ENCODE peak calls at places on chromosomes 13 and 19, in eight cellular contexts. C is Peyer's patch, R is upper lobe of left lung, Z is lower leg skin, S is tibial nerve, Q is A549, M is esophagus muscularis mucosa, U is body of pancreas. K is an unnamed sample.

GRCh38 chr19:32189956-32190706 is 155.3 kb upstream of the ZNF507 start:
- DNase-seq in C (peak), R (no peak), Z (no peak), S (no peak), Q (no peak), M (peak), U (no peak), K (no peak)

GRCh38 chr19:51702103-51702753 is 9.1 kb downstream of the SPACA6 start:
- DNase-seq in C (peak), R (peak), Z (peak), S (peak), Q (peak), M (peak), U (peak), K (peak)

GRCh38 chr19:3098515-3099346 is 4.6 kb downstream of the GNA11 start:
- DNase-seq in C (peak), R (peak), Z (no peak), S (no peak), Q (no peak), M (no peak), U (peak), K (peak)

GRCh38 chr19:5937550-5937949 is 23.5 kb downstream of the CAPS start:
- DNase-seq in C (no peak), R (no peak), Z (no peak), S (no peak), Q (no peak), M (no peak), U (no peak), K (no peak)

GRCh38 chr13:36796052-36796451 is 23.0 kb upstream of the RFXAP start:
- DNase-seq in C (no peak), R (no peak), Z (no peak), S (no peak), Q (no peak), M (peak), U (no peak), K (no peak)

GRCh38 chr13:100394005-100394695 is 194.4 kb downstream of the GGACT start:
- DNase-seq in C (no peak), R (no peak), Z (no peak), S (peak), Q (no peak), M (no peak), U (no peak), K (no peak)

GRCh38 chr13:84430441-84430840 is 548.2 kb upstream of the SLITRK1 start:
- DNase-seq in C (no peak), R (no peak), Z (no peak), S (no peak), Q (no peak), M (no peak), U (no peak), K (no peak)

GRCh38 chr19:1860133-1860775 is 3.1 kb downstream of the KLF16 start:
- DNase-seq in C (peak), R (no peak), Z (no peak), S (no peak), Q (no peak), M (no peak), U (peak), K (no peak)

GRCh38 chr19:58212336-58213074 is 16.2 kb upstream of the ZNF544 start:
- DNase-seq in C (no peak), R (no peak), Z (no peak), S (no peak), Q (no peak), M (no peak), U (no peak), K (no peak)

GRCh38 chr13:45807520-45808099 is 43.9 kb downstream of the SIAH3 start:
- DNase-seq in C (peak), R (peak), Z (no peak), S (peak), Q (peak), M (no peak), U (peak), K (no peak)

GRCh38 chr19:42198676-42199439 is 18.6 kb downstream of the DEDD2 start:
- DNase-seq in C (peak), R (peak), Z (no peak), S (no peak), Q (no peak), M (no peak), U (no peak), K (no peak)

GRCh38 chr19:49642488-49643035 is 553 bp downstream of the SCAF1 start:
- DNase-seq in C (no peak), R (no peak), Z (no peak), S (no peak), Q (no peak), M (no peak), U (no peak), K (no peak)

GRCh38 chr13:27678306-27679040 is 56.8 kb downstream of the POLR1D start:
- DNase-seq in C (no peak), R (no peak), Z (no peak), S (no peak), Q (no peak), M (no peak), U (no peak), K (no peak)

GRCh38 chr13:27110056-27110746 is 61.4 kb downstream of the USP12 start:
- DNase-seq in C (no peak), R (no peak), Z (no peak), S (no peak), Q (no peak), M (no peak), U (no peak), K (no peak)

GRCh38 chr13:110412132-110412912 is 105.2 kb downstream of the COL4A2 start:
- DNase-seq in C (peak), R (peak), Z (peak), S (peak), Q (peak), M (peak), U (peak), K (peak)

GRCh38 chr13:92460479-92460878 is 766.1 kb upstream of the GPC6 start:
- DNase-seq in C (no peak), R (no peak), Z (no peak), S (no peak), Q (no peak), M (no peak), U (no peak), K (no peak)

GRCh38 chr19:45630463-45630862 is 8.7 kb downstream of the EML2 start:
- DNase-seq in C (no peak), R (no peak), Z (no peak), S (no peak), Q (peak), M (no peak), U (no peak), K (no peak)

GRCh38 chr19:16957855-16958254 is 68.8 kb downstream of the CPAMD8 start:
- DNase-seq in C (no peak), R (no peak), Z (no peak), S (no peak), Q (no peak), M (no peak), U (no peak), K (no peak)

GRCh38 chr13:36345438-36346221 is 564 bp downstream of the SPART start:
- DNase-seq in C (peak), R (peak), Z (peak), S (peak), Q (peak), M (peak), U (peak), K (peak)

DNA sequence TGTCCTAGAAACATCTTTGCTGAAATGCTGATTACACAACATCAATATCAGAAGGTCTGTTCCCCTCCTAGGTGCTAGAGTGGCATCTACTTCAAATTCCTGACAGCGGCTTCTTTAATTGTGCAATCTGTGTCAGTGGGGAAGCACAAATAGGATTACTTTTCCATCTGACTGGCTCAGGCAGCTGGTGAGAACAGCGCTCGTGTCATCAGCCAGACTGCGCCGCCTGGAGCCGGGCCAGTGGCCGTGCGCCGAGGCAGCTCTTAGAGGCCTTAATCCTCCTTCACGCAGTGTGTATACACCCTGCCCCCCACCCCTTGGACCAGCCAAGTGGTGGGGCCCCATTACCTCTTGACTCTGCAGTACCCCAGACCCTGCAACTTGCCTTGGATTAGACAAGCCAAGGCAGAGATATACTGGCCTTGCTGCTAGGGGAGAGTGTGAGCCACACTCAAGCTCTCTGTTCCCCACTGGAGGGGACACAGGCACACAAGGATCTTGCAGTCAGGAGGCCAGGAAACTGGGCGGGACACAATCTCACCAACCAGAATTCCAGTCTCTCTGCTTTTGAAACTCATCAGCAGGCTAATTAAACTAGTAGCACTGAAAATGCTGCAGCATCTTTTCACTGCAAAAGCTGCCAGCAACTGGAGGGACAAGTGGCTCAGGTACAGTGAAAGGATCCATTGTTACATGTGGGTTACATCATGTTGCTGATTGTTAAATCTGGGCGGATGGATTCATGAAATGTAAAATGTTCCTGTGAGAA is 48.9 kb upstream of the EPHX3 start:
- DNase-seq in C (peak), R (peak), Z (peak), S (peak), Q (no peak), M (peak), U (peak), K (peak)
- TF ChIP-seq CTCF in C (no peak), R (no peak), Z (no peak), S (no peak), Q (no peak), M (peak), U (no peak), K (no peak)

GRCh38 chr19:13841339-13842293 is 35.3 kb upstream of the NANOS3 start:
- DNase-seq in C (peak), R (peak), Z (peak), S (peak), Q (no peak), M (no peak), U (peak), K (peak)
- TF ChIP-seq POLR2A in C (peak), R (peak), Z (no peak), S (no peak), Q (no peak), M (peak), U (peak), K (peak)

GRCh38 chr13:85586856-85587255 is 212.4 kb downstream of the SLITRK6 start:
- DNase-seq in C (no peak), R (no peak), Z (no peak), S (no peak), Q (no peak), M (no peak), U (no peak), K (no peak)
- H3K4me3 ChIP-seq in C (no peak), R (no peak), Z (no peak), S (no peak), Q (no peak), M (no peak), U (no peak), K (no peak)

GRCh38 chr19:20558011-20558410 is 7.6 kb downstream of the ZNF737 start:
- DNase-seq in C (no peak), R (no peak), Z (no peak), S (no peak), Q (no peak), M (no peak), U (peak), K (no peak)
- TF ChIP-seq CTCF in C (no peak), R (no peak), Z (no peak), S (no peak), Q (no peak), M (peak), U (peak), K (no peak)

GRCh38 chr13:40271931-40272775 is 394.3 kb downstream of the FOXO1 start:
- DNase-seq in C (peak), R (no peak), Z (peak), S (peak), Q (no peak), M (no peak), U (peak), K (peak)

GRCh38 chr13:40272776-40273139 is 393.7 kb downstream of the FOXO1 start:
- DNase-seq in C (no peak), R (no peak), Z (no peak), S (no peak), Q (no peak), M (no peak), U (no peak), K (no peak)

GRCh38 chr13:40273173-40274000 is 393.1 kb downstream of the FOXO1 start:
- DNase-seq in C (no peak), R (no peak), Z (no peak), S (no peak), Q (no peak), M (no peak), U (no peak), K (no peak)

GRCh38 chr13:40269086-40269485 is 397.4 kb downstream of the FOXO1 start:
- DNase-seq in C (no peak), R (no peak), Z (no peak), S (no peak), Q (no peak), M (no peak), U (no peak), K (no peak)

DNA sequence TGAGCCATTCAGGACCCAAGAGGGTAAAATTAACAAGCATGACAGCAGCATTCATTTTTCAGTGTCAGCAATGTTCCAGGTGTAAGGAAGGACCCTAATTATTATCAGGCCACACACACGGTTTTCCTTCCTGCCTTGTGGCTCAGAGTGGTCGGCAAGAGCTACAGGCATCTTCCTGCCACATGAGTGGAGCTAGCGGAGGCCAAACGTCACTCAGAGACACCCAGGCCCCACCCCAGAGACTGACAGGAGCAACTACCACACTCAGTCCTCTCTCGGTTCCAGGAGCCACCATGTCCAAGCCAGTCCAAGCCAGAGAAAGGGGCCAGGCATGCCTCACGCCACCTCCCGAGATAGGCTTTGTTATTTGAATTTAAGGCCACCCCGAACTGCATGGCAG is 394.9 kb downstream of the FOXO1 start:
- DNase-seq in C (peak), R (no peak), Z (no peak), S (peak), Q (no peak), M (no peak), U (no peak), K (no peak)
- TF ChIP-seq POLR2A in C (no peak), R (no peak), Z (no peak), S (no peak), Q (no peak), M (no peak), U (no peak), K (no peak)

DNA sequence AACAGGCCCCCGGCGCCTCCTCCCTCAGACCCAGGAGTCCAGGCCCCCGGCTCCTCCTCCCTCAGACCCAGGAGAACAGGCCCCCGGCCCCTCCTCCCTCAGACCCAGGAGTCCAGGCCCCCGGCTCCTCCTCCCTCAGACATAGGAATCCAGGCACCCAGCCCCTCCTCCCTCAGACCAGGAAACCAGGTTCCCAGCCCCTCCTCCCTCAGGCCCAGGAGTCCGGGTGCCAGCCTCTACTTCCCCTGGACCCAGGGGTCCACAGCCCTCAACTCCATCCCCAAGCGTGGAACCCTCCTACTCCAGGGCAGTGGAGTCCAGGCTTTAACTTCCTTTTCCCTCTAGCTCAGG is 572 bp downstream of the TMC4 start:
- DNase-seq in C (no peak), R (peak), Z (no peak), S (no peak), Q (no peak), M (no peak), U (no peak), K (no peak)
- H3K4me3 ChIP-seq in C (peak), R (peak), Z (no peak), S (no peak), Q (no peak), M (peak), U (peak), K (no peak)

DNA sequence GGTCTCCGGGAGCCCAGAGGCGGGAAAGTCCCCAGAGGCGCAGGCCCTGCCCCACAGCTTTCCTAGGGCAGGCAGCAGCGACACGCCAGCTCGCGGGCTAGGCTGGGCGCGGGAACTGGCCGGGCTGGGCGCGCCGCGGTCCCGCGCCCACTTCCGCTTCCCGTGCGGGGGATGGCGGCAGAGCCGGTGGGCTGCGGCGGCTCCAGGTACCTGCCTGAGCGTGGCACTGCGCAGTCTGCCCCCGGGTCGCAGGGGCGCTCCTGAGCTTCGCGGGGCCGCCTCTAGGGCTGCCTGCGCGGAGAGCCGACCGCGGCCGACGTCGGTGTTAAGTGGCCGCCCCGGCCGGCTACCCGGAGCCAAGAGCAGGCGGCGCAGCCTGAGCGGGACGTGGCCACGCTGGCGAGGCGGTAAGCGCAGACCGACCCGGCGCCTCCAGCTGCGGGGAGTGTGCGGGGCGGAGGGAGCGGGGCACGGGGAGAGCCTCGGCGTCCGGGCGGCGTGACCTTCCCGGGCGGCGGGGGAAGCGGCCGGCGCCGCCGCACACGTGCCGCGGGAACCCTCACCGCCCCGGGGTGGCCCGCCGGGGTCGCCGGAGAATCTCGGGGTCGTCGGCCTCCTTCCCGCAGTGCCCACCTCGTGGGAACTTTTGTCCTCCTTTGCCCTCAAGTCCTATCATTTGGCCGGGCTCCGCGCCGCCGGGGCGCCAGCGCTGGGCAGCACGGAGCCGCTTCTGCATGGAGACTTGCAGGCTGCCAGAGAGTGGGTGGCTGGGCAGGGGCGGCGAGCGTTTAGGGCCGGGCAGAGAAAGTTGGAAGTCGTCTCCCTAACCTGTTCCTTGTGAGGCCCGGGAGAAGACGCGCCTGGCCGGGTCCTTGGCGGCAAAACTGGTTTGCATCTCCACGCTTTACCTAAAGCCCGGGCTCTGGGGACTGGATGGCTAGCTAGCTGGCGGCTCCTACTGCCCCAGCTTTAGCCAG is 31.4 kb upstream of the MPHOSPH8 start:
- DNase-seq in C (peak), R (peak), Z (no peak), S (no peak), Q (peak), M (no peak), U (peak), K (no peak)
- TF ChIP-seq CTCF in C (peak), R (no peak), Z (no peak), S (no peak), Q (peak), M (no peak), U (no peak), K (no peak)

GRCh38 chr13:67343777-67344176 is 113.6 kb upstream of the PCDH9 start:
- DNase-seq in C (no peak), R (no peak), Z (no peak), S (no peak), Q (no peak), M (no peak), U (no peak), K (no peak)
- TF ChIP-seq POLR2A in C (no peak), R (no peak), Z (no peak), S (no peak), Q (no peak), M (no peak), U (no peak), K (no peak)

DNA sequence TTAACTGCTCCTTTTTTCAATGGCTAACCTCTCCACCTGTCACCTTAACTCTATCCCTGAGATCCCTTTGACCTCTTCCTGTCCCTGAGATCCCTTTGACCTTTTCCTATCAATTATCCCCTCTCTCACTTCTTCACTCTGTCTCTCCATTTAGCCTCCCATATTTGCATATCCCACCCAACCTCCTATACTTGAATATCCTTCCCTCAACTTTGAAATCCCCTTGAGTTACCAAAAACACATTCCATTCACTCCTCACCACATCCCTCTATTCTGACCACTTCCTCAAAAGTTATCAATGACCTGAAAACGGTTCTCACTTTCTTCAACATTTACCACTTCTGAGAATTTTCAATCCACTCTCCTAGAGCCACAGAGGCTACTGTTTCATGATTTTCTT is 3.0 kb downstream of the MYCBP2 start:
- DNase-seq in C (no peak), R (no peak), Z (no peak), S (no peak), Q (no peak), M (no peak), U (no peak), K (no peak)
- H3K4me3 ChIP-seq in C (no peak), R (no peak), Z (no peak), S (no peak), Q (no peak), M (no peak), U (no peak), K (no peak)

DNA sequence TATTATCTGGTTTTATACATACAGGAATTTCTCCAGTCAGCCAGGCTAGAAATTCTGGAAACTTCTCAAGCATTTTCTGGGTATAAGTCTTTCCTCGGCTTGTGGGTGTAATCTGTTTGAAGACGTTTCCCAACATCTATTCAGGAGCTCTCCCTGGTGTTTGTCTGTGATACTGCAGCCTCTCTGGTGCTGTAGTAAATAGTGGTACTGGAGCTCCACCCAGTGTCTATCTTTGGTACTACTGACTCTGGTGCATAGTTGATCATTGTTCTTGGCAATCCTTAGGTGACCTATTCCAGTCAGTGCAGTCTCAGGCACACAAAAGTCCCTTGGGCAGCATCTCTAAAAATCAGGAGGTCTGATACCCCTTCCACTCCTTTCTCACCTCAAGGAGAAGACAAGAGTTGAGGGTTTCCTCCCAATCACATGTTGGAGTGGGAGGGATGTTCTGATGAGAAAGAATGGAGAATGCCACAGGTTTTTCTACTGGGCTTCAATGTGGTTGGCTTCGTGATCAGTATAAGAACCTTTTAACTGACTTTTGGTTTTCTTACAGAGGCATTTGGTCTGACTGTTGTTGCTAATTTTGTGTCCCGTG is 115.5 kb downstream of the CYSLTR2 start:
- DNase-seq in C (peak), R (peak), Z (peak), S (peak), Q (peak), M (peak), U (peak), K (peak)
- TF ChIP-seq CTCF in C (peak), R (peak), Z (peak), S (peak), Q (peak), M (no peak), U (peak), K (peak)